ENCODE peak calls at places on chromosomes 11 and 22, in seven cellular contexts. M is left ventricle myocardium inferior, Z is IMR-90, Q is stomach, H is dorsolateral prefrontal cortex, D is psoas muscle, J is uterus. K is an unnamed sample.

GRCh38 chr11:125903753-125904659 is at the start of gene DDX25:
- DNase-seq in Z (no peak), H (peak; percentile 44), M (no peak), D (no peak), Q (no peak), J (no peak), K (no peak)

GRCh38 chr11:110376711-110377324 is 52.9 kb upstream of the FDX1 start:
- DNase-seq in D (peak; percentile 69), H (no peak), M (peak; percentile 50), Z (peak; percentile 79), J (peak; percentile 79), Q (peak; percentile 82), K (peak; percentile 79)

GRCh38 chr11:105609341-105609781 is 512 bp upstream of the GRIA4 start:
- DNase-seq in Z (peak; percentile 17), J (no peak), Q (no peak), H (peak; percentile 22), M (no peak), D (no peak), K (peak; percentile 56)

GRCh38 chr11:57491371-57492061 is 24.0 kb downstream of the SLC43A1 start:
- DNase-seq in H (no peak), M (peak; percentile 46), Z (no peak), D (peak; percentile 76), Q (peak; percentile 50), J (no peak), K (peak; percentile 26)

GRCh38 chr22:46064236-46064965 is 85.9 kb upstream of the PPARA start:
- DNase-seq in D (peak; percentile 57), M (peak; percentile 19), Z (no peak), Q (peak; percentile 33), J (peak; percentile 44), H (peak; percentile 27), K (no peak)

GRCh38 chr11:61378713-61379313 is 13.6 kb upstream of the TMEM216 start:
- DNase-seq in Q (no peak), M (no peak), Z (peak; percentile 97), J (peak; percentile 80), H (no peak), D (no peak), K (peak; percentile 95)

GRCh38 chr11:27972432-27973170 is 135.4 kb downstream of the KIF18A start:
- DNase-seq in Q (no peak), Z (no peak), H (no peak), J (no peak), M (no peak), D (no peak), K (peak; percentile 19)

GRCh38 chr11:116454020-116454645 is 318.7 kb downstream of the BUD13 start:
- DNase-seq in D (no peak), M (no peak), Z (peak; percentile 27), J (peak; percentile 61), H (no peak), Q (peak; percentile 49), K (peak; percentile 5)

GRCh38 chr11:126992804-126993111 is 7.8 kb downstream of the KIRREL3 start:
- DNase-seq in D (no peak), Q (no peak), J (no peak), H (no peak), M (no peak), Z (peak; percentile 95), K (no peak)

GRCh38 chr11:127890026-127890611 is 697.2 kb downstream of the ETS1 start:
- DNase-seq in D (no peak), Q (no peak), J (no peak), H (no peak), Z (peak; percentile 17), M (no peak), K (peak; percentile 68)

GRCh38 chr11:134517621-134518293 is 105.7 kb upstream of the B3GAT1 start:
- DNase-seq in H (peak; percentile 4), M (peak; percentile 1), J (peak; percentile 7), Q (no peak), Z (no peak), D (peak; percentile 19), K (no peak)

GRCh38 chr11:87351671-87352070 is 313.9 kb downstream of the TMEM135 start:
- DNase-seq in M (no peak), Z (no peak), Q (no peak), H (no peak), J (no peak), D (no peak), K (no peak)

GRCh38 chr11:87355614-87356013 is 317.9 kb downstream of the TMEM135 start:
- DNase-seq in Q (no peak), M (no peak), J (no peak), D (no peak), Z (no peak), H (no peak), K (no peak)

GRCh38 chr11:87353904-87354303 is 316.2 kb downstream of the TMEM135 start:
- DNase-seq in Z (no peak), M (no peak), H (no peak), D (no peak), J (no peak), Q (no peak), K (no peak)

GRCh38 chr11:87356428-87356827 is 318.7 kb downstream of the TMEM135 start:
- DNase-seq in H (no peak), M (no peak), J (no peak), D (peak; percentile 49), Q (no peak), Z (no peak), K (no peak)

GRCh38 chr11:87352759-87353707 is 315.3 kb downstream of the TMEM135 start:
- DNase-seq in H (peak; percentile 89), M (peak; percentile 84), D (peak; percentile 92), Q (peak; percentile 87), J (peak; percentile 79), Z (peak; percentile 64), K (peak; percentile 89)
- H3K4me3 ChIP-seq in H (no peak overlapping the region), M (no peak overlapping the region), D (no peak overlapping the region), Q (no peak overlapping the region), J (no peak overlapping the region), Z (no peak overlapping the region), K (no peak overlapping the region)

GRCh38 chr11:34357646-34358257 is at the start of gene ABTB2:
- DNase-seq in D (peak; percentile 99), M (peak; percentile 98), Z (peak; percentile 96), Q (peak; percentile 99), J (peak; percentile 99), H (peak; percentile 98), K (peak; percentile 98)

GRCh38 chr11:34359548-34359891 is 1.7 kb upstream of the ABTB2 start:
- DNase-seq in M (no peak), D (no peak), J (no peak), Q (no peak), H (no peak), Z (no peak), K (no peak)

GRCh38 chr11:34358258-34358665 is 452 bp upstream of the ABTB2 start:
- DNase-seq in H (no peak), M (peak; percentile 58), D (no peak), J (peak; percentile 74), Z (peak; percentile 24), Q (peak; percentile 59), K (peak; percentile 78)

GRCh38 chr11:34360056-34360455 is 2.2 kb upstream of the ABTB2 start:
- DNase-seq in D (no peak), H (no peak), Q (no peak), Z (no peak), M (no peak), J (no peak), K (no peak)

GRCh38 chr11:34358666-34359547 is 1.1 kb upstream of the ABTB2 start:
- DNase-seq in Q (peak; percentile 67), H (peak; percentile 51), D (peak; percentile 91), M (peak; percentile 71), J (peak; percentile 83), Z (peak; percentile 73), K (peak; percentile 67)
- TF ChIP-seq CTCF in Q (peak; percentile 84), H (peak; percentile 83), D (peak; percentile 72), M (peak; percentile 86), J (peak; percentile 75), Z (peak; percentile 82), K (peak; percentile 79)

GRCh38 chr11:6630632-6631291 is 11.5 kb upstream of the TPP1 start:
- DNase-seq in Z (no peak), H (no peak), M (no peak), J (peak; percentile 14), Q (no peak), D (no peak), K (no peak)

GRCh38 chr11:6631356-6631890 is 12.2 kb upstream of the TPP1 start:
- DNase-seq in Q (no peak), J (no peak), H (no peak), D (no peak), Z (no peak), M (no peak), K (no peak)

GRCh38 chr11:6628526-6628925 is 9.3 kb upstream of the TPP1 start:
- DNase-seq in J (no peak), H (no peak), D (no peak), M (no peak), Z (no peak), Q (no peak), K (no peak)

GRCh38 chr11:6629573-6629891 is 10.3 kb upstream of the TPP1 start:
- DNase-seq in Q (no peak), H (no peak), D (no peak), Z (no peak), J (no peak), M (no peak), K (no peak)

DNA sequence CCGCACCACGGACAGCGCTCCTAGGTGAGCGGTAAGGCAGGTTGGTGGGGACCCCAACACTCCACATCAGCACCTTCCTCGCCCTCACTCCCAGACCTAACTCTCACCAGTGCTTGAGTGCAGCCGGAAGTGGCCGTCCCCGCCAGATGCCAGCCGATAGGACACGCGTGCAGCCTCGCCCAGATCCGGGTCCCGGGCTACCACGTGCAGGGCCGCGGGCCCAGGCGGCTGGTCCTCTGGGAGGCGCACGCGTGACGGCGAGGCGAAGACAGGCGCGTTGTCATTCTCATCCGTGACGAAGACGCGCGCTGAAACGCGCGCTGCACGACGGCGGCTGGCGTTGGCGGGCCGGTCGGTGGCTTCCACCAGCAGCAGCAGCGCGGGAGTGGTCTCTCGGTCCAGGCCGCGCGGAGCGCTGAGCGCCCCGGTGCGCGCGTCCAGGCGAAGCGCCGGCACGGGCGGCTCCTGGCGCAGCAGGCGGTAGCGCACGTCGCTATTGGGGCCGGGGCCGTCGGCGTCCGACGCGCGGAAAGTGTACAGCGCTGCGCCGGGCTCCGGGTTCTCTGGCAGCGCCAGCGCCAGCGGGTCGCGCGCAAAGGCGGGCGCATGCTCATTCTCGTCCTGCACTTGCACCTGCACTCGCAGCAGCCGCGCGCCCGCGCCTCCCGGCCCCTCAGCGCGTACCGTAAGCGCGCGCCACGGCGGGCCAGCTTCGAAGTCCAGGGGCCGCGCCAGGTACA is 10.8 kb upstream of the TPP1 start:
- DNase-seq in Z (no peak), Q (peak; percentile 62), D (peak; percentile 53), J (no peak), M (no peak), H (no peak), K (peak; percentile 14)
- H3K4me3 ChIP-seq in Z (no peak overlapping the region), Q (peak overlapping the region; percentile 39), D (no peak overlapping the region), J (no peak overlapping the region), M (no peak overlapping the region), H (no peak overlapping the region), K (no peak overlapping the region)

DNA sequence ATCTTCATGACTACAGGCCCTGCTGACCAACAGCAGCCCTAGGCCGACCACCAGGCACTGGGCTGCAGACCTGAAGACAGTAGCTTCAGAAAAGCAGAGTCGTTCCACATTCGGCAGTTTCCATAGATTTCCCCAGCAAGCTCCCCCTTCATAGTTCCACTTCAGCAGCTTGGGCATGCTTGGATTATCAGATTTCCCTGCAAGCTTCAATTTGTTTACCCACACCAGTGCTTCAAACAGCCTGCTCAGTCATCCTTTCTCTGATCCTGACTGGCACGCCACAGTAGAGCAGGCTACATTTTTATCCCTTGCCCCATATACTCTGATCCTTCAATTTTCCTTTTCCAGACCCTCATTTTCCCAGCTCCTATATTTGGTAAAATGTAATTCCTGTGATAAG is 51.1 kb upstream of the CFAP300 start:
- DNase-seq in Q (no peak), J (no peak), D (no peak), M (no peak), Z (no peak), H (no peak), K (no peak)
- TF ChIP-seq CTCF in Q (no peak), J (no peak), D (no peak), M (no peak), Z (no peak), H (no peak), K (no peak)